ENCODE peak calls at places on chromosomes 7 and 10, in six cellular contexts. K is progenitor cell of endocrine pancreas, D is T-cell, X is HS-5, E is nephron progenitor cell, F is frontal cortex. W is an unnamed sample.
A peak's percentile ranks its signal among the peaks of the same experiment; 100 is the strongest.

GRCh38 chr7:8121243-8121642 is 140.7 kb downstream of the ICA1 start:
- DNase-seq in K (no peak), D (no peak), X (no peak), E (no peak), F (no peak), W (no peak)

GRCh38 chr7:42198974-42199668 is 37.9 kb downstream of the GLI3 start:
- DNase-seq in K (no peak), D (no peak), X (no peak), E (no peak), F (no peak), W (no peak)

GRCh38 chr7:6367701-6368211 is 80.0 kb downstream of the DAGLB start:
- DNase-seq in K (no peak), D (no peak), X (no peak), E (no peak), F (no peak), W (no peak)

GRCh38 chr7:23533160-23533559 is 1.4 kb upstream of the TRA2A start:
- DNase-seq in K (no peak), D (no peak), X (no peak), E (no peak), F (no peak), W (no peak)

GRCh38 chr10:51344371-51344770 is 270.1 kb downstream of the PRKG1 start:
- DNase-seq in K (no peak), D (no peak), X (no peak), E (no peak), F (no peak), W (no peak)

GRCh38 chr10:99930731-99931550 is 78.8 kb downstream of the DNMBP start:
- DNase-seq in K (peak; percentile 82), D (no peak), X (no peak), E (no peak), F (no peak), W (no peak)

GRCh38 chr10:84329094-84329611 is 764 bp downstream of the CCSER2 start:
- DNase-seq in K (no peak), D (peak; percentile 72), X (no peak), E (peak; percentile 24), F (no peak), W (peak; percentile 38)

GRCh38 chr7:84025332-84025927 is 169.2 kb downstream of the SEMA3A start:
- DNase-seq in K (no peak), D (no peak), X (peak; percentile 78), E (peak; percentile 5), F (no peak), W (no peak)

GRCh38 chr10:123970207-123970926 is 78.8 kb upstream of the CPXM2 start:
- DNase-seq in K (no peak), D (no peak), X (no peak), E (peak; percentile 24), F (no peak), W (no peak)

GRCh38 chr10:8050561-8051108 is 3.9 kb upstream of the GATA3 start:
- DNase-seq in K (peak; percentile 62), D (no peak), X (no peak), E (peak; percentile 70), F (no peak), W (no peak)

GRCh38 chr7:25795824-25796235 is 356.2 kb upstream of the NFE2L3 start:
- DNase-seq in K (no peak), D (no peak), X (peak; percentile 34), E (no peak), F (no peak), W (no peak)

GRCh38 chr10:62278461-62278910 is 9.8 kb upstream of the RTKN2 start:
- DNase-seq in K (no peak), D (no peak), X (peak; percentile 15), E (no peak), F (no peak), W (no peak)

GRCh38 chr10:121947931-121948330 is 20.1 kb upstream of the ATE1 start:
- DNase-seq in K (no peak), D (no peak), X (no peak), E (no peak), F (no peak), W (no peak)

GRCh38 chr7:22992874-22993840 is 20.8 kb downstream of the HYCC1 start:
- DNase-seq in K (no peak), D (no peak), X (no peak), E (no peak), F (no peak), W (no peak)

GRCh38 chr10:97757471-97757870 is 14.3 kb downstream of the SFRP5 start:
- DNase-seq in K (no peak), D (no peak), X (no peak), E (no peak), F (no peak), W (no peak)

GRCh38 chr10:100826983-100827818 is 81.8 kb downstream of the PAX2 start:
- DNase-seq in K (peak; percentile 29), D (no peak), X (no peak), E (peak; percentile 56), F (peak; percentile 64), W (no peak)

GRCh38 chr7:50681451-50682045 is 101.1 kb downstream of the GRB10 start:
- DNase-seq in K (no peak), D (no peak), X (no peak), E (no peak), F (no peak), W (no peak)

GRCh38 chr10:18473424-18474110 is 177.8 kb downstream of the NSUN6 start:
- DNase-seq in K (no peak), D (no peak), X (no peak), E (no peak), F (peak; percentile 26), W (no peak)

GRCh38 chr10:89793649-89794254 is 92.4 kb downstream of the KIF20B start:
- DNase-seq in K (peak; percentile 19), D (peak; percentile 19), X (peak; percentile 45), E (peak; percentile 43), F (peak; percentile 53), W (no peak)

GRCh38 chr7:12025246-12025645 is 185.8 kb upstream of the TMEM106B start:
- DNase-seq in K (no peak), D (no peak), X (peak; percentile 67), E (no peak), F (no peak), W (no peak)

GRCh38 chr10:126468876-126469643 is 80.8 kb upstream of the ADAM12 start:
- DNase-seq in K (no peak), D (peak; percentile 12), X (no peak), E (no peak), F (no peak), W (peak; percentile 23)

GRCh38 chr7:11437987-11438386 is 394.0 kb downstream of the THSD7A start:
- DNase-seq in K (no peak), D (no peak), X (no peak), E (no peak), F (no peak), W (no peak)

GRCh38 chr7:158075633-158076001 is 512.0 kb downstream of the PTPRN2 start:
- DNase-seq in K (no peak), D (no peak), X (no peak), E (no peak), F (peak; percentile 49), W (no peak)

GRCh38 chr10:62847433-62847832 is 31.3 kb upstream of the EGR2 start:
- DNase-seq in K (no peak), D (no peak), X (no peak), E (no peak), F (no peak), W (no peak)